ENCODE peak calls at places on chromosomes 4 and X, in seven cellular contexts. L is adrenal gland, Y is esophagus squamous epithelium, D is HCT116, O is cardiac muscle cell, Z is IMR-90, J is left ventricle myocardium inferior. U is an unnamed sample.

GRCh38 chr4:109094061-109094460 is 208.4 kb downstream of the COL25A1 start:
- DNase-seq in L (no peak), D (no peak), Z (no peak), O (no peak), J (no peak), Y (no peak), U (peak; percentile 54)

GRCh38 chr4:140152015-140152703 is 1.8 kb downstream of the MAML3 start:
- DNase-seq in L (peak; percentile 77), Z (no peak), Y (no peak), O (peak; percentile 84), D (peak; percentile 46), J (peak; percentile 68), U (no peak)

GRCh38 chr4:158259955-158260575 is 49.8 kb downstream of the TMEM144 start:
- DNase-seq in D (peak; percentile 13), Y (no peak), J (no peak), L (no peak), O (peak; percentile 28), Z (peak; percentile 42), U (peak; percentile 60)

GRCh38 chr4:6195602-6196319 is 4.6 kb downstream of the JAKMIP1 start:
- DNase-seq in Y (no peak), J (no peak), D (no peak), Z (no peak), O (no peak), L (no peak), U (no peak)

GRCh38 chr4:21248336-21248735 is 548.1 kb downstream of the PACRGL start:
- DNase-seq in O (no peak), J (no peak), Z (no peak), Y (no peak), L (no peak), D (no peak), U (no peak)

GRCh38 chrX:135114392-135114791 is 5.9 kb downstream of the ETDB start:
- DNase-seq in D (no peak), L (no peak), O (no peak), Y (no peak), Z (no peak), J (no peak), U (no peak)

GRCh38 chr4:8261851-8262535 is 7.6 kb upstream of the HTRA3 start:
- DNase-seq in O (no peak), Z (peak; percentile 25), J (no peak), L (no peak), Y (no peak), D (no peak), U (peak; percentile 84)

GRCh38 chrX:118188977-118189376 is 72.4 kb upstream of the KLHL13 start:
- DNase-seq in D (no peak), L (no peak), O (peak; percentile 68), Y (no peak), J (no peak), Z (no peak), U (no peak)

GRCh38 chr4:124202106-124202505 is 510.4 kb downstream of the ANKRD50 start:
- DNase-seq in Y (no peak), L (no peak), J (peak; percentile 14), Z (peak; percentile 50), O (no peak), D (no peak), U (peak; percentile 41)

GRCh38 chr4:83793481-83793880 is 257.6 kb downstream of the GPAT3 start:
- DNase-seq in D (no peak), J (no peak), Z (no peak), Y (no peak), O (no peak), L (no peak), U (no peak)

GRCh38 chr4:144862221-144862620 is 216.3 kb downstream of the HHIP start:
- DNase-seq in Y (no peak), D (no peak), Z (no peak), J (no peak), O (no peak), L (no peak), U (no peak)

GRCh38 chrX:41490446-41490845 is 43.3 kb downstream of the NYX start:
- DNase-seq in J (no peak), Z (peak; percentile 80), Y (no peak), O (no peak), D (no peak), L (no peak), U (no peak)

GRCh38 chrX:261167-261857 is 19.9 kb upstream of the PLCXD1 start:
- DNase-seq in O (no peak), L (no peak), J (no peak), Z (peak; percentile 23), Y (no peak), D (no peak), U (peak; percentile 28)

GRCh38 chr4:3689576-3690551 is 76.3 kb upstream of the ADRA2C start:
- DNase-seq in J (no peak), D (no peak), Z (no peak), O (no peak), L (no peak), Y (no peak), U (no peak)

GRCh38 chr4:6278801-6279197 is 9.1 kb downstream of the WFS1 start:
- DNase-seq in L (no peak), O (no peak), Y (no peak), Z (peak; percentile 65), J (peak; percentile 58), D (no peak), U (peak; percentile 79)

GRCh38 chr4:8771258-8771590 is 100.4 kb downstream of the HMX1 start:
- DNase-seq in J (peak; percentile 1), O (peak; percentile 9), D (no peak), Z (no peak), L (no peak), Y (no peak), U (no peak)

GRCh38 chrX:45070116-45071007 is 130.3 kb downstream of the DIPK2B start:
- DNase-seq in Z (peak; percentile 67), O (peak; percentile 29), D (peak; percentile 24), L (no peak), Y (no peak), J (no peak), U (peak; percentile 69)

DNA sequence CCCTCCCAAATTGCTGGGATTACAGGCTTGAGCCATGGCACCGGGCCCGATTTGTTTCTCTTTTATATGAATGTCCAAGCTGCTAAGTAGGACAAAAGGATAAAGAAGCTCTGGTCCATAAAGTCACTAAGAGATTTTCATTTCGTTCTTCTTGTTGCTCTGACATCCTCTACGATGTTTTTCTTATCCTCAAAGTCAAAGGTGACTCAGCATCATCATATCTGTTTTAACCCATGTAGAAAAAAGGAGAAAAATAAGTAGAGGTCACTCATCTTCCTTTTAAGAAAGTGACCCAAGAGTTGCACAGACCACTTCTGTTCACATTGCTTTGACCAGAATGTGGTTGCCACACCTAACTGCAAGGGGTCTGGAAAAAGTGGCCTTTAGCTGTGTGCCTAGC is 29.3 kb upstream of the DYNLT3 start:
- DNase-seq in D (no peak), Y (no peak), L (no peak), O (no peak), Z (no peak), J (no peak), U (no peak)
- H3K27ac ChIP-seq in D (no peak overlapping the region), Y (no peak overlapping the region), L (no peak overlapping the region), O (no peak overlapping the region), Z (no peak overlapping the region), J (no peak overlapping the region), U (no peak overlapping the region)

GRCh38 chr4:1722551-1723071 is 1.3 kb downstream of the TACC3 start:
- DNase-seq in D (no peak), L (no peak), Y (no peak), J (peak; percentile 14), O (no peak), Z (no peak), U (no peak)
- H3K4me1 ChIP-seq in D (peaks cover 43% of the 10 kb centered on the region), L (peaks cover 16% of the 10 kb centered on the region), Y (peaks cover 53% of the 10 kb centered on the region), J (peaks cover 62% of the 10 kb centered on the region), O (peaks cover 11% of the 10 kb centered on the region), Z (peaks cover 20% of the 10 kb centered on the region), U (peaks cover 23% of the 10 kb centered on the region)

DNA sequence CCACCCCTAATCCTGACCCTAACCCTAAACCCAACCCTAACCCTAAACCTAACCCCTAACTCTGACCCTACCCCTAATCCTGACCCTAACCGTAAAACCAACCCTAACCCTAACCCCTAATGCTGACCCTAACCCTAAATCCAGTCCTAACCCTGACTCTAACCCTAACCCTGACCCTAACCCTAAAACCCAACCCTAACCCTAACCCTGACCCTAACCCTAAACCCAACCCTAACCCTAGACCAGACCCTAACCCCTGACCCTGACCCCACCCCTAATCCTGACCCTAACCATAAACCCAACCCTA is 708 bp upstream of the PCGF3 start:
- DNase-seq in L (no peak), Y (no peak), O (no peak), D (no peak), J (no peak), Z (no peak), U (no peak)
- H3K27ac ChIP-seq in L (no peak overlapping the region), Y (peak overlapping the region; percentile 95), O (no peak overlapping the region), D (peak overlapping the region; percentile 16), J (peak overlapping the region; percentile 87), Z (no peak overlapping the region), U (no peak overlapping the region)

DNA sequence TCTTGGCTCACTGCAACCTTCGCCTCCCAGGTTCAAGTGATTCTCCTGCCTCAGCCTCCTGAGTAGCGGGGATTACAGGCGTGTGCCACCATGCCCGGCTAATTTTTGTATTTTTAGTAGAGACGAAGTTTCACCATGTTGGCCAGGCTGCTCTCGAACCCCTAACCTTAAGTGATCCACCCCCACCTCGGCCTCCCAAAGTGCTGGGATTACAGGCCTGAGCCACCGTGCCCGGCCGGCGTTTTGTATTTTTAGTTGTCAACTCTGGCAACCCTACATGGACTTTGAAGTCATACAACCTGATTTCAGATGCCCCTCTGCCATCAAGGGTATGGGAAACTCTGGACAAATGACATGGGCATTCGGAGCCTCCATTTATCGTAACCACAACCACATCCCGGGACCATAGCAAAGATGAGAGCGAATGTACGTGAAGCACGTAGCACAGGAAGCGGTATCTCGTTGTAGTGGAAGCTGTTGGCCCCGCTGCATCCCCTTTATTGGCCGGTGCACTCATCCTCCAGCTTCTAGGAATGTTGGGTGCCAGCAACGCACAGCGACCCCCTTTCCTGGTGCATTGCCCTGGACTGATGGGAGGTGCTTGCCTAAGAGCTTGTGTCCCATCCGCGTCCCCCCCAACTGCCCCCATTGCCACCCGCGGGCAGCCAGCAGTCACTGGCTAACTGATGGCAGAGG is 109.2 kb downstream of the PHKA2 start:
- DNase-seq in J (no peak), O (no peak), L (no peak), Z (no peak), D (no peak), Y (no peak), U (no peak)
- H3K4me1 ChIP-seq in J (peaks cover 22% of the 10 kb centered on the region), O (no peaks in the 10 kb centered on the region), L (peaks cover 8% of the 10 kb centered on the region), Z (peaks cover 2% of the 10 kb centered on the region), D (peaks cover 21% of the 10 kb centered on the region), Y (peaks cover 6% of the 10 kb centered on the region), U (no peaks in the 10 kb centered on the region)

U was measured in fibroblast of lung.